ENCODE peak calls at places on chromosomes 2 and 18, in four cellular contexts. One of them, this sample, is unnamed.

GRCh38 chr2:98936133-98936916 is at the start of gene CRACDL:
- DNase-seq in GM23338: peak; percentile 69
- DNase-seq in GM23248: peak; percentile 69
- DNase-seq in IMR-90: no peak
- DNase-seq in this sample: no peak

GRCh38 chr2:177281400-177282021 is 17.0 kb upstream of the NFE2L2 start:
- DNase-seq in GM23248: no peak
- DNase-seq in GM23338: no peak
- DNase-seq in IMR-90: no peak
- DNase-seq in this sample: no peak

GRCh38 chr2:231177156-231178007 is 21.0 kb upstream of the ARMC9 start:
- DNase-seq in GM23338: no peak
- DNase-seq in IMR-90: no peak
- DNase-seq in GM23248: no peak
- DNase-seq in this sample: peak; percentile 76

GRCh38 chr2:64649626-64650025 is 4.1 kb downstream of the SERTAD2 start:
- DNase-seq in GM23338: no peak
- DNase-seq in GM23248: peak; percentile 54
- DNase-seq in IMR-90: no peak
- DNase-seq in this sample: no peak

GRCh38 chr2:241065355-241065803 is 36.7 kb downstream of the MTERF4 start:
- DNase-seq in GM23248: no peak
- DNase-seq in GM23338: peak; percentile 40
- DNase-seq in IMR-90: no peak
- DNase-seq in this sample: no peak

GRCh38 chr18:53745228-53745967 is 479.1 kb downstream of the MBD2 start:
- DNase-seq in GM23338: no peak
- DNase-seq in IMR-90: no peak
- DNase-seq in GM23248: peak; percentile 28
- DNase-seq in this sample: no peak

GRCh38 chr2:217993817-217994459 is 8.9 kb downstream of the TNS1 start:
- DNase-seq in IMR-90: peak; percentile 45
- DNase-seq in GM23338: peak; percentile 85
- DNase-seq in GM23248: peak; percentile 72
- DNase-seq in this sample: no peak

GRCh38 chr2:55954306-55955035 is 30.9 kb upstream of the EFEMP1 start:
- DNase-seq in IMR-90: peak; percentile 73
- DNase-seq in GM23338: no peak
- DNase-seq in GM23248: peak; percentile 85
- DNase-seq in this sample: peak; percentile 20

GRCh38 chr2:201182650-201183372 is at the start of gene CASP10:
- DNase-seq in IMR-90: peak; percentile 55
- DNase-seq in GM23338: peak; percentile 87
- DNase-seq in GM23248: peak; percentile 82
- DNase-seq in this sample: peak; percentile 52

GRCh38 chr18:75105551-75106254 is 103.2 kb downstream of the PTGR3 start:
- DNase-seq in GM23338: no peak
- DNase-seq in IMR-90: no peak
- DNase-seq in GM23248: no peak
- DNase-seq in this sample: no peak

GRCh38 chr2:108911401-108911800 is 77.6 kb downstream of the EDAR start:
- DNase-seq in GM23338: no peak
- DNase-seq in IMR-90: no peak
- DNase-seq in GM23248: no peak
- DNase-seq in this sample: no peak

GRCh38 chr2:186887107-186888090 is 38.4 kb upstream of the ZSWIM2 start:
- DNase-seq in GM23248: peak; percentile 38
- DNase-seq in IMR-90: no peak
- DNase-seq in GM23338: no peak
- DNase-seq in this sample: peak; percentile 36

GRCh38 chr18:21769206-21769605 is 28.6 kb downstream of the MIB1 start:
- DNase-seq in IMR-90: no peak
- DNase-seq in GM23248: peak; percentile 15
- DNase-seq in GM23338: no peak
- DNase-seq in this sample: no peak

GRCh38 chr2:132424526-132425121 is 8.0 kb downstream of the GPR39 start:
- DNase-seq in GM23338: no peak
- DNase-seq in IMR-90: peak; percentile 72
- DNase-seq in GM23248: peak; percentile 61
- DNase-seq in this sample: peak; percentile 71

GRCh38 chr18:34397286-34397896 is 172.7 kb upstream of the NOL4 start:
- DNase-seq in GM23338: no peak
- DNase-seq in IMR-90: no peak
- DNase-seq in GM23248: no peak
- DNase-seq in this sample: no peak

GRCh38 chr2:164388511-164388910 is 232.8 kb downstream of the GRB14 start:
- DNase-seq in GM23338: peak; percentile 24
- DNase-seq in GM23248: peak; percentile 77
- DNase-seq in IMR-90: peak; percentile 63
- DNase-seq in this sample: peak; percentile 57

GRCh38 chr18:28584726-28585125 is 407.8 kb upstream of the CDH2 start:
- DNase-seq in GM23248: peak; percentile 92
- DNase-seq in GM23338: peak; percentile 81
- DNase-seq in IMR-90: peak; percentile 65
- DNase-seq in this sample: peak; percentile 75

GRCh38 chr2:235917506-235917905 is 250.7 kb downstream of the GBX2 start:
- DNase-seq in IMR-90: no peak
- DNase-seq in GM23338: no peak
- DNase-seq in GM23248: no peak
- DNase-seq in this sample: no peak

GRCh38 chr18:67672719-67673118 is 156.2 kb upstream of the DSEL start:
- DNase-seq in IMR-90: no peak
- DNase-seq in GM23338: no peak
- DNase-seq in GM23248: peak; percentile 62
- DNase-seq in this sample: no peak

GRCh38 chr2:15724235-15724634 is 132.6 kb downstream of the DDX1 start:
- DNase-seq in GM23248: no peak
- DNase-seq in GM23338: no peak
- DNase-seq in IMR-90: no peak
- DNase-seq in this sample: no peak

GRCh38 chr18:58654896-58655614 is 16.2 kb upstream of the MALT1 start:
- DNase-seq in GM23248: no peak
- DNase-seq in IMR-90: no peak
- DNase-seq in GM23338: no peak
- DNase-seq in this sample: no peak

GRCh38 chr2:194203898-194204297 is 1453.1 kb upstream of the SLC39A10 start:
- DNase-seq in GM23338: no peak
- DNase-seq in IMR-90: no peak
- DNase-seq in GM23248: peak; percentile 7
- DNase-seq in this sample: no peak

GRCh38 chr2:10544252-10544651 is 96.1 kb upstream of the ODC1 start:
- DNase-seq in IMR-90: no peak
- DNase-seq in GM23248: no peak
- DNase-seq in GM23338: no peak
- DNase-seq in this sample: no peak

GRCh38 chr2:38722271-38723115 is 28.7 kb downstream of the SRSF7 start:
- DNase-seq in GM23338: no peak
- DNase-seq in IMR-90: no peak
- DNase-seq in GM23248: no peak
- DNase-seq in this sample: no peak

GRCh38 chr2:200736646-200737274 is 75.0 kb upstream of the BZW1 start:
- DNase-seq in GM23248: no peak
- DNase-seq in GM23338: peak; percentile 74
- DNase-seq in IMR-90: peak; percentile 33
- DNase-seq in this sample: peak; percentile 8

GRCh38 chr2:144546933-144547332 is 27.0 kb upstream of the ZEB2 start:
- DNase-seq in GM23338: no peak
- DNase-seq in IMR-90: peak; percentile 16
- DNase-seq in GM23248: no peak
- DNase-seq in this sample: no peak

GRCh38 chr2:140256080-140256479 is 1475.9 kb upstream of the NXPH2 start:
- DNase-seq in GM23248: peak; percentile 4
- DNase-seq in GM23338: no peak
- DNase-seq in IMR-90: no peak
- DNase-seq in this sample: no peak

GRCh38 chr2:235095569-235095968 is 143.8 kb downstream of the SH3BP4 start:
- DNase-seq in GM23248: peak; percentile 56
- DNase-seq in GM23338: no peak
- DNase-seq in IMR-90: peak; percentile 46
- DNase-seq in this sample: peak; percentile 48

DNA sequence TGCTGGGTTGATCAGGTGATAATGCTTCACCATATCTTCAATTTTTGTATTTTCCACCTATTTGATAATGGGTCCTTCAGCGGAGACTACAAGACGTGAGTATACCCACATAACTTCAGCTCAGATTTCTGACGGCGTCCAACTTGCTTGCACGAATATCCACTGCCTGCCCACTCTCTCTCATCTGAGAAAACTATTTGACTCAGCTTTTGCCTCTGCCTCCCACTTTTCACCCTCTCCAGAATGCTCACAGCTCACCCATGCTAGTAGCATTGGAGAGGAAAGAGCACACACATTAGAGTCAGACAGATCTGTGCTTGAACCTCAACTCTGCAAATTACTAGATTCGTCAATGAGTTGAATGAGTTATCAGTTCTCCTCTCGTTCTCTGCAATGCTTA is 166.8 kb downstream of the BCL2 start:
- DNase-seq in IMR-90: no peak
- DNase-seq in GM23248: no peak
- DNase-seq in GM23338: no peak
- DNase-seq in this sample: no peak
- H3K27ac ChIP-seq in IMR-90: no peak overlapping the region
- H3K27ac ChIP-seq in GM23248: no peak overlapping the region
- H3K27ac ChIP-seq in GM23338: no peak overlapping the region
- H3K27ac ChIP-seq in this sample: no peak overlapping the region

GRCh38 chr2:100786297-100786658 is 33.7 kb upstream of the NPAS2 start:
- DNase-seq in IMR-90: peak; percentile 82
- DNase-seq in GM23338: no peak
- DNase-seq in GM23248: peak; percentile 89
- DNase-seq in this sample: peak; percentile 34
- H2AFZ ChIP-seq in IMR-90: peak overlapping the region; percentile 61
- H2AFZ ChIP-seq in GM23338: no peak overlapping the region
- H2AFZ ChIP-seq in GM23248: no peak overlapping the region
- H2AFZ ChIP-seq in this sample: no peak overlapping the region

DNA sequence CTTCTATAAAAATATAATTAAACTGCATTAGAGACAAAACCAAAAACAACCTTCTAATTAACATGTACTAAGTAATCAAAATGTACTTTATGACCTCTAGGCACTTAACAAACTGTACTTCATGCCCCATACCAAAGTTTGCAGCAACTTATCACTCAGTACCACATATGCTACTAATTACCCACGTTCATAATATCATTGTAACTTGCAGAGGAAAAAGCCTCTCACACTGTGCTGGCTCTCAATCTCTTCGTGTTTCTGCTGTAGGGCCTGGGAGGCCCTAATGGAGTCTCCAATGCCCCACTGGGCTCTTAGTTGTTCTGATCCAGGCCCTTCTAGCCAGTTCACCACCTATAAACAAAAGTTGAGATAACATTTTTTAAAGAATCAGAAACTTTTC is 82.1 kb upstream of the CCDC141 start:
- DNase-seq in IMR-90: no peak
- DNase-seq in GM23338: no peak
- DNase-seq in GM23248: no peak
- DNase-seq in this sample: no peak
- H3K27ac ChIP-seq in IMR-90: no peak overlapping the region
- H3K27ac ChIP-seq in GM23338: no peak overlapping the region
- H3K27ac ChIP-seq in GM23248: no peak overlapping the region
- H3K27ac ChIP-seq in this sample: no peak overlapping the region

DNA sequence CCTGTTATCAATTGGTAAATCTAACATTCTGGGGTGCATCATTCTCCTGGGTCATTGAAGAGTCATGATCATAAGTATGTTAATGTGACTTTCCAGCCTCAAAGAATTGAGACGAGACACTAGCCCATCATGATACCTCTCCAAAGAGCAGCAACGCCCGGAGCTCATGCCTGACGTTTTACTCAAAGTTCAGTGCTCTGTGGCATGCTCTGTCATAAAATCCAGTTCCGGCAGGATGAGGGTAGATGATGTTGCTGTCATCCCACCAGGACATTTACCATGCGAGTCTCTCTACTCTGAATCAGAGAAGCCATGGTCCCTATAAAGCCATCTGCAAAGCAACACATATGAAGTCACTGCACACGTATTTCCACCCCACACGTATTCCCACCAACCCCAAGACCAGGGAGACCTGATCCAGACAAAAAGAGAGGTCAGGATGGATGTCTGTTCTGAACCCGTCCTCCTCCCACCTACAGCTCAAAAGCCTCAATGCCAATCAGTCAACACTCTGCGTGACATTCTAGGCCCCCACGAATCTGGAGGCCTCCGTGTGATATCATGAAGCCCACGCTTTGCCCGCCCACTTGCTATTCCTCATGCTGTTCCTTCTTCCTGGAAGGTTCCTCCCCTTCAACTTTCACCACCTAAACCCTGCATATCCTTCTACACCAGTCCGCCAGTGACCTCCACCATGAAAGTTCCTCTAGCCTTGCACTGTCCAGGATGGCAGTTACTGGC is 85.8 kb downstream of the DNMT3A start:
- DNase-seq in GM23248: no peak
- DNase-seq in GM23338: no peak
- DNase-seq in IMR-90: no peak
- DNase-seq in this sample: no peak
- H2AFZ ChIP-seq in GM23248: no peak overlapping the region
- H2AFZ ChIP-seq in GM23338: no peak overlapping the region
- H2AFZ ChIP-seq in IMR-90: no peak overlapping the region
- H2AFZ ChIP-seq in this sample: no peak overlapping the region

GRCh38 chr18:26772691-26773090 is 92.8 kb downstream of the AQP4 start:
- DNase-seq in IMR-90: no peak
- DNase-seq in GM23248: no peak
- DNase-seq in GM23338: no peak
- DNase-seq in this sample: no peak
- H3K27ac ChIP-seq in IMR-90: no peak overlapping the region
- H3K27ac ChIP-seq in GM23248: no peak overlapping the region
- H3K27ac ChIP-seq in GM23338: no peak overlapping the region
- H3K27ac ChIP-seq in this sample: no peak overlapping the region

This sample was measured in mesenchymal stem cell.